ENCODE peak calls at places on chromosomes 4 and X, in nine cellular contexts. One of them, this sample, is unnamed.

GRCh38 chr4:79445371-79445781 is 37.3 kb upstream of the GK2 start:
- DNase-seq in GM13976: no peak
- DNase-seq in GM20000: no peak
- DNase-seq in fibroblast of pulmonary artery: no peak
- DNase-seq in fibroblast of lung: no peak
- DNase-seq in sigmoid colon: no peak
- DNase-seq in tibial artery: no peak
- DNase-seq in PC-9: no peak
- DNase-seq in pancreas: no peak
- DNase-seq in this sample: no peak

GRCh38 chr4:75229783-75230570 is 284.2 kb downstream of the RCHY1 start:
- DNase-seq in GM13976: no peak
- DNase-seq in GM20000: no peak
- DNase-seq in fibroblast of pulmonary artery: no peak
- DNase-seq in fibroblast of lung: no peak
- DNase-seq in sigmoid colon: no peak
- DNase-seq in tibial artery: no peak
- DNase-seq in PC-9: no peak
- DNase-seq in pancreas: no peak
- DNase-seq in this sample: peak; percentile 60

GRCh38 chrX:63784902-63785692 is at the start of gene ARHGEF9:
- DNase-seq in GM13976: peak; percentile 26
- DNase-seq in GM20000: peak; percentile 7
- DNase-seq in fibroblast of pulmonary artery: peak; percentile 3
- DNase-seq in fibroblast of lung: peak; percentile 29
- DNase-seq in sigmoid colon: peak; percentile 68
- DNase-seq in tibial artery: peak; percentile 60
- DNase-seq in PC-9: no peak
- DNase-seq in pancreas: peak; percentile 71
- DNase-seq in this sample: peak; percentile 9

GRCh38 chrX:64321507-64321906 is 73.7 kb downstream of the MTMR8 start:
- DNase-seq in GM13976: no peak
- DNase-seq in GM20000: no peak
- DNase-seq in fibroblast of pulmonary artery: no peak
- DNase-seq in fibroblast of lung: no peak
- DNase-seq in sigmoid colon: no peak
- DNase-seq in tibial artery: no peak
- DNase-seq in PC-9: no peak
- DNase-seq in pancreas: no peak
- DNase-seq in this sample: no peak

GRCh38 chrX:101190736-101191135 is 28.9 kb upstream of the DRP2 start:
- DNase-seq in GM13976: no peak
- DNase-seq in GM20000: no peak
- DNase-seq in fibroblast of pulmonary artery: no peak
- DNase-seq in fibroblast of lung: no peak
- DNase-seq in sigmoid colon: no peak
- DNase-seq in tibial artery: no peak
- DNase-seq in PC-9: no peak
- DNase-seq in pancreas: no peak
- DNase-seq in this sample: no peak

GRCh38 chrX:48475295-48475694 is 704 bp upstream of the FTSJ1 start:
- DNase-seq in GM13976: no peak
- DNase-seq in GM20000: no peak
- DNase-seq in fibroblast of pulmonary artery: no peak
- DNase-seq in fibroblast of lung: no peak
- DNase-seq in sigmoid colon: no peak
- DNase-seq in tibial artery: no peak
- DNase-seq in PC-9: no peak
- DNase-seq in pancreas: no peak
- DNase-seq in this sample: no peak

GRCh38 chrX:48083212-48083611 is 11.8 kb upstream of the ZNF630 start:
- DNase-seq in GM13976: peak; percentile 50
- DNase-seq in GM20000: peak; percentile 54
- DNase-seq in fibroblast of pulmonary artery: peak; percentile 60
- DNase-seq in fibroblast of lung: peak; percentile 53
- DNase-seq in sigmoid colon: no peak
- DNase-seq in tibial artery: peak; percentile 58
- DNase-seq in PC-9: peak; percentile 18
- DNase-seq in pancreas: no peak
- DNase-seq in this sample: peak; percentile 45

GRCh38 chrX:133979641-133980230 is 5.7 kb downstream of the GPC3 start:
- DNase-seq in GM13976: no peak
- DNase-seq in GM20000: no peak
- DNase-seq in fibroblast of pulmonary artery: no peak
- DNase-seq in fibroblast of lung: no peak
- DNase-seq in sigmoid colon: no peak
- DNase-seq in tibial artery: no peak
- DNase-seq in PC-9: no peak
- DNase-seq in pancreas: no peak
- DNase-seq in this sample: no peak

GRCh38 chr4:144894525-144894924 is 203.5 kb downstream of the ANAPC10 start:
- DNase-seq in GM13976: no peak
- DNase-seq in GM20000: no peak
- DNase-seq in fibroblast of pulmonary artery: peak; percentile 94
- DNase-seq in fibroblast of lung: peak; percentile 81
- DNase-seq in sigmoid colon: no peak
- DNase-seq in tibial artery: peak; percentile 74
- DNase-seq in PC-9: peak; percentile 2
- DNase-seq in pancreas: no peak
- DNase-seq in this sample: no peak

GRCh38 chr4:5500165-5500564 is 208.2 kb downstream of the EVC2 start:
- DNase-seq in GM13976: no peak
- DNase-seq in GM20000: no peak
- DNase-seq in fibroblast of pulmonary artery: peak; percentile 11
- DNase-seq in fibroblast of lung: peak; percentile 30
- DNase-seq in sigmoid colon: no peak
- DNase-seq in tibial artery: no peak
- DNase-seq in PC-9: no peak
- DNase-seq in pancreas: no peak
- DNase-seq in this sample: no peak

GRCh38 chr4:22129454-22130075 is 181.0 kb upstream of the KCNIP4 start:
- DNase-seq in GM13976: no peak
- DNase-seq in GM20000: peak; percentile 5
- DNase-seq in fibroblast of pulmonary artery: peak; percentile 70
- DNase-seq in fibroblast of lung: peak; percentile 51
- DNase-seq in sigmoid colon: no peak
- DNase-seq in tibial artery: no peak
- DNase-seq in PC-9: peak; percentile 15
- DNase-seq in pancreas: no peak
- DNase-seq in this sample: peak; percentile 33

GRCh38 chr4:20538922-20539321 is 161.3 kb upstream of the PACRGL start:
- DNase-seq in GM13976: no peak
- DNase-seq in GM20000: no peak
- DNase-seq in fibroblast of pulmonary artery: no peak
- DNase-seq in fibroblast of lung: no peak
- DNase-seq in sigmoid colon: no peak
- DNase-seq in tibial artery: no peak
- DNase-seq in PC-9: no peak
- DNase-seq in pancreas: no peak
- DNase-seq in this sample: no peak

GRCh38 chr4:175560628-175561027 is 251.4 kb downstream of the GPM6A start:
- DNase-seq in GM13976: peak; percentile 13
- DNase-seq in GM20000: no peak
- DNase-seq in fibroblast of pulmonary artery: peak; percentile 35
- DNase-seq in fibroblast of lung: peak; percentile 48
- DNase-seq in sigmoid colon: no peak
- DNase-seq in tibial artery: no peak
- DNase-seq in PC-9: no peak
- DNase-seq in pancreas: no peak
- DNase-seq in this sample: peak; percentile 5

GRCh38 chr4:175562111-175562510 is 250.0 kb downstream of the GPM6A start:
- DNase-seq in GM13976: no peak
- DNase-seq in GM20000: no peak
- DNase-seq in fibroblast of pulmonary artery: no peak
- DNase-seq in fibroblast of lung: no peak
- DNase-seq in sigmoid colon: no peak
- DNase-seq in tibial artery: no peak
- DNase-seq in PC-9: no peak
- DNase-seq in pancreas: no peak
- DNase-seq in this sample: no peak

GRCh38 chr4:175561691-175562090 is 250.4 kb downstream of the GPM6A start:
- DNase-seq in GM13976: no peak
- DNase-seq in GM20000: no peak
- DNase-seq in fibroblast of pulmonary artery: no peak
- DNase-seq in fibroblast of lung: no peak
- DNase-seq in sigmoid colon: no peak
- DNase-seq in tibial artery: no peak
- DNase-seq in PC-9: no peak
- DNase-seq in pancreas: no peak
- DNase-seq in this sample: no peak

GRCh38 chr4:175562537-175562936 is 249.5 kb downstream of the GPM6A start:
- DNase-seq in GM13976: no peak
- DNase-seq in GM20000: no peak
- DNase-seq in fibroblast of pulmonary artery: no peak
- DNase-seq in fibroblast of lung: no peak
- DNase-seq in sigmoid colon: no peak
- DNase-seq in tibial artery: no peak
- DNase-seq in PC-9: no peak
- DNase-seq in pancreas: no peak
- DNase-seq in this sample: no peak
- TF ChIP-seq CTCF in GM13976: no peak
- TF ChIP-seq CTCF in GM20000: no peak
- TF ChIP-seq CTCF in fibroblast of pulmonary artery: no peak
- TF ChIP-seq CTCF in fibroblast of lung: no peak
- TF ChIP-seq CTCF in sigmoid colon: no peak
- TF ChIP-seq CTCF in tibial artery: no peak
- TF ChIP-seq CTCF in PC-9: no peak
- TF ChIP-seq CTCF in pancreas: no peak
- TF ChIP-seq CTCF in this sample: no peak

GRCh38 chrX:154380787-154381186 is 1.7 kb downstream of the EMD start:
- DNase-seq in GM13976: no peak
- DNase-seq in GM20000: no peak
- DNase-seq in fibroblast of pulmonary artery: no peak
- DNase-seq in fibroblast of lung: no peak
- DNase-seq in sigmoid colon: no peak
- DNase-seq in tibial artery: no peak
- DNase-seq in PC-9: no peak
- DNase-seq in pancreas: no peak
- DNase-seq in this sample: no peak

GRCh38 chrX:154382483-154383069 is 3.5 kb downstream of the EMD start:
- DNase-seq in GM13976: no peak
- DNase-seq in GM20000: no peak
- DNase-seq in fibroblast of pulmonary artery: no peak
- DNase-seq in fibroblast of lung: no peak
- DNase-seq in sigmoid colon: no peak
- DNase-seq in tibial artery: peak; percentile 76
- DNase-seq in PC-9: no peak
- DNase-seq in pancreas: no peak
- DNase-seq in this sample: no peak

GRCh38 chrX:154383359-154384283 is 4.5 kb downstream of the EMD start:
- DNase-seq in GM13976: no peak
- DNase-seq in GM20000: no peak
- DNase-seq in fibroblast of pulmonary artery: no peak
- DNase-seq in fibroblast of lung: no peak
- DNase-seq in sigmoid colon: peak; percentile 73
- DNase-seq in tibial artery: peak; percentile 77
- DNase-seq in PC-9: no peak
- DNase-seq in pancreas: no peak
- DNase-seq in this sample: no peak

GRCh38 chrX:154381271-154381670 is 2.2 kb downstream of the EMD start:
- DNase-seq in GM13976: no peak
- DNase-seq in GM20000: no peak
- DNase-seq in fibroblast of pulmonary artery: no peak
- DNase-seq in fibroblast of lung: no peak
- DNase-seq in sigmoid colon: no peak
- DNase-seq in tibial artery: no peak
- DNase-seq in PC-9: no peak
- DNase-seq in pancreas: no peak
- DNase-seq in this sample: no peak

GRCh38 chrX:154384284-154384892 is 5.3 kb downstream of the EMD start:
- DNase-seq in GM13976: no peak
- DNase-seq in GM20000: no peak
- DNase-seq in fibroblast of pulmonary artery: peak; percentile 44
- DNase-seq in fibroblast of lung: no peak
- DNase-seq in sigmoid colon: peak; percentile 64
- DNase-seq in tibial artery: no peak
- DNase-seq in PC-9: no peak
- DNase-seq in pancreas: no peak
- DNase-seq in this sample: no peak
- TF ChIP-seq CTCF in GM13976: no peak
- TF ChIP-seq CTCF in GM20000: no peak
- TF ChIP-seq CTCF in fibroblast of pulmonary artery: peak; percentile 36
- TF ChIP-seq CTCF in fibroblast of lung: peak; percentile 50
- TF ChIP-seq CTCF in sigmoid colon: peak; percentile 7
- TF ChIP-seq CTCF in tibial artery: peak; percentile 13
- TF ChIP-seq CTCF in PC-9: no peak
- TF ChIP-seq CTCF in pancreas: no peak
- TF ChIP-seq CTCF in this sample: no peak

GRCh38 chrX:34918856-34919255 is 23.7 kb upstream of the FAM47B start:
- DNase-seq in GM13976: no peak
- DNase-seq in GM20000: no peak
- DNase-seq in fibroblast of pulmonary artery: peak; percentile 71
- DNase-seq in fibroblast of lung: peak; percentile 69
- DNase-seq in sigmoid colon: no peak
- DNase-seq in tibial artery: no peak
- DNase-seq in PC-9: no peak
- DNase-seq in pancreas: no peak
- DNase-seq in this sample: no peak
- TF ChIP-seq CTCF in GM13976: no peak
- TF ChIP-seq CTCF in GM20000: no peak
- TF ChIP-seq CTCF in fibroblast of pulmonary artery: peak; percentile 59
- TF ChIP-seq CTCF in fibroblast of lung: peak; percentile 53
- TF ChIP-seq CTCF in sigmoid colon: no peak
- TF ChIP-seq CTCF in tibial artery: peak; percentile 26
- TF ChIP-seq CTCF in PC-9: no peak
- TF ChIP-seq CTCF in pancreas: no peak
- TF ChIP-seq CTCF in this sample: no peak

GRCh38 chrX:10600479-10600878 is 19.9 kb downstream of the MID1 start:
- DNase-seq in GM13976: no peak
- DNase-seq in GM20000: no peak
- DNase-seq in fibroblast of pulmonary artery: no peak
- DNase-seq in fibroblast of lung: no peak
- DNase-seq in sigmoid colon: no peak
- DNase-seq in tibial artery: no peak
- DNase-seq in PC-9: no peak
- DNase-seq in pancreas: no peak
- DNase-seq in this sample: no peak

GRCh38 chrX:10598540-10598939 is 21.8 kb downstream of the MID1 start:
- DNase-seq in GM13976: no peak
- DNase-seq in GM20000: no peak
- DNase-seq in fibroblast of pulmonary artery: peak; percentile 58
- DNase-seq in fibroblast of lung: no peak
- DNase-seq in sigmoid colon: no peak
- DNase-seq in tibial artery: no peak
- DNase-seq in PC-9: no peak
- DNase-seq in pancreas: no peak
- DNase-seq in this sample: no peak

GRCh38 chrX:10602646-10603045 is 17.7 kb downstream of the MID1 start:
- DNase-seq in GM13976: no peak
- DNase-seq in GM20000: no peak
- DNase-seq in fibroblast of pulmonary artery: no peak
- DNase-seq in fibroblast of lung: no peak
- DNase-seq in sigmoid colon: no peak
- DNase-seq in tibial artery: no peak
- DNase-seq in PC-9: no peak
- DNase-seq in pancreas: no peak
- DNase-seq in this sample: no peak

GRCh38 chrX:10603612-10604011 is 16.8 kb downstream of the MID1 start:
- DNase-seq in GM13976: no peak
- DNase-seq in GM20000: no peak
- DNase-seq in fibroblast of pulmonary artery: no peak
- DNase-seq in fibroblast of lung: no peak
- DNase-seq in sigmoid colon: no peak
- DNase-seq in tibial artery: no peak
- DNase-seq in PC-9: no peak
- DNase-seq in pancreas: no peak
- DNase-seq in this sample: no peak

GRCh38 chrX:10597871-10598270 is 22.5 kb downstream of the MID1 start:
- DNase-seq in GM13976: peak; percentile 24
- DNase-seq in GM20000: no peak
- DNase-seq in fibroblast of pulmonary artery: peak; percentile 61
- DNase-seq in fibroblast of lung: peak; percentile 47
- DNase-seq in sigmoid colon: no peak
- DNase-seq in tibial artery: no peak
- DNase-seq in PC-9: no peak
- DNase-seq in pancreas: no peak
- DNase-seq in this sample: peak; percentile 18
- TF ChIP-seq CTCF in GM13976: peak; percentile 36
- TF ChIP-seq CTCF in GM20000: peak; percentile 32
- TF ChIP-seq CTCF in fibroblast of pulmonary artery: peak; percentile 51
- TF ChIP-seq CTCF in fibroblast of lung: peak; percentile 53
- TF ChIP-seq CTCF in sigmoid colon: no peak
- TF ChIP-seq CTCF in tibial artery: peak; percentile 7
- TF ChIP-seq CTCF in PC-9: peak; percentile 56
- TF ChIP-seq CTCF in pancreas: no peak
- TF ChIP-seq CTCF in this sample: peak; percentile 36